ENCODE peak calls at places on chromosomes 1 and 21, in four cellular contexts. H is mesendoderm, U is H9, J is H1. N is an unnamed sample.

GRCh38 chr1:175174702-175175102 is 17.9 kb downstream of the KIAA0040 start:
- DNase-seq in U (no peak), H (no peak), J (no peak), N (no peak)

GRCh38 chr1:26697441-26697977 is 1.7 kb downstream of the ARID1A start:
- DNase-seq in H (no peak), U (no peak), J (no peak), N (no peak)

GRCh38 chr1:229920683-229921082 is 146.4 kb upstream of the GALNT2 start:
- DNase-seq in H (no peak), U (no peak), J (peak; percentile 30), N (no peak)

GRCh38 chr1:200034821-200035396 is 7.4 kb downstream of the NR5A2 start:
- DNase-seq in H (peak; percentile 29), J (peak; percentile 60), U (peak; percentile 56), N (peak; percentile 31)

GRCh38 chr1:101964708-101965107 is 32.0 kb downstream of the OLFM3 start:
- DNase-seq in H (no peak), U (no peak), J (no peak), N (no peak)

GRCh38 chr1:9181176-9181906 is 52.4 kb upstream of the GPR157 start:
- DNase-seq in H (peak; percentile 72), J (peak; percentile 97), U (peak; percentile 84), N (peak; percentile 49)

GRCh38 chr1:205417884-205418283 is 4.0 kb downstream of the LEMD1 start:
- DNase-seq in H (no peak), J (no peak), U (no peak), N (no peak)

GRCh38 chr1:230300322-230301301 is 125.5 kb downstream of the PGBD5 start:
- DNase-seq in J (no peak), U (no peak), H (no peak), N (no peak)

GRCh38 chr1:23592209-23592905 is 33.1 kb upstream of the ID3 start:
- DNase-seq in H (no peak), U (no peak), J (no peak), N (no peak)

GRCh38 chr21:35933466-35933865 is 126.9 kb downstream of the SETD4 start:
- DNase-seq in U (no peak), J (no peak), H (peak; percentile 57), N (peak; percentile 86)

DNA sequence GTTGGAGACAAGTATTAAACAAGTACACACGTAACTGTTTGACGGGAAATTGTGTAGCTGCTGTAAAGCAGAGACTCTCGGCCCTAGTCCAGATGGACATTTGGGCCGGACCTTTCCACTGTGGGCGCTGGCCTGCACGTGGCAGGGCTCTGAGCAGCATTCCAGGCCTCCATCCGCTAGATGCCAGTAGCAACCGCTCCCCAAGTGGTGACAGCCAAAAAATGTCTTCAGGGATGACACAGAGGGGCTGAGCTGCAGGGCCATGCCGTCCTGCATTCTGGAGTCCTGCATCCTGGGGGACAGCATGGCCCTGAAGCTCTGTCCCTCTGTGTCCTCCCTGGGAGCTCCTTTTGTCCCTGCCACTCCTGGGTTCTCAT is 24.8 kb downstream of the A3GALT2 start:
- DNase-seq in H (no peak), U (no peak), J (no peak), N (no peak)
- H4K5ac ChIP-seq in H (no peak overlapping the region), U (no peak overlapping the region), J (no peak overlapping the region), N (no peak overlapping the region)

DNA sequence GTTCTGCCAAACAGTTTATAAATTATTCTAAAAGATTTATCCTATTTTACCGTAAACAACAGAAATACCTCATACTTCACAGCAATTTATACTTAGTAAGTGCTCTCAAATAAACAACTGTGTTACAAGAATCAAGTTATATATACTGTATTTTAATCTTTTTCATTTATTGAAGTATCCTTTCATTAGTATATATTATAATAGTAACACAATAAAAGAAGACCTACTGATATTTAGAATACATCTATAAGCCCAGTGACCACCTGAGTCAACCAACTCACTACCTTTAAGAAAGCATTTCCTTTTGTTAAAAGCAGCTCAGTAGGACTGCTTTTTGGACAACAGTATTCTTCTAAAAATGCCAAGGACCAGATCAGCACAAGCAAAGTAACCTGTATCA is 5.9 kb downstream of the TMCO1 start:
- DNase-seq in U (no peak), H (no peak), J (no peak), N (no peak)
- H4K5ac ChIP-seq in U (no peak overlapping the region), H (no peak overlapping the region), J (no peak overlapping the region), N (no peak overlapping the region)

GRCh38 chr1:99988210-99988765 is 18.5 kb downstream of the SLC35A3 start:
- DNase-seq in J (no peak), U (no peak), H (no peak), N (no peak)
- H4K5ac ChIP-seq in J (no peak overlapping the region), U (no peak overlapping the region), H (no peak overlapping the region), N (no peak overlapping the region)

GRCh38 chr1:201192478-201192804 is 1.8 kb downstream of the IGFN1 start:
- DNase-seq in J (no peak), H (no peak), U (no peak), N (no peak)

GRCh38 chr1:201190624-201191051 is at the start of gene IGFN1:
- DNase-seq in J (peak; percentile 52), H (peak; percentile 58), U (peak; percentile 79), N (no peak)

GRCh38 chr1:201190005-201190404 is 619 bp upstream of the IGFN1 start:
- DNase-seq in J (no peak), H (no peak), U (no peak), N (no peak)

GRCh38 chr1:201194046-201194445 is 3.4 kb downstream of the IGFN1 start:
- DNase-seq in J (no peak), U (no peak), H (no peak), N (no peak)

DNA sequence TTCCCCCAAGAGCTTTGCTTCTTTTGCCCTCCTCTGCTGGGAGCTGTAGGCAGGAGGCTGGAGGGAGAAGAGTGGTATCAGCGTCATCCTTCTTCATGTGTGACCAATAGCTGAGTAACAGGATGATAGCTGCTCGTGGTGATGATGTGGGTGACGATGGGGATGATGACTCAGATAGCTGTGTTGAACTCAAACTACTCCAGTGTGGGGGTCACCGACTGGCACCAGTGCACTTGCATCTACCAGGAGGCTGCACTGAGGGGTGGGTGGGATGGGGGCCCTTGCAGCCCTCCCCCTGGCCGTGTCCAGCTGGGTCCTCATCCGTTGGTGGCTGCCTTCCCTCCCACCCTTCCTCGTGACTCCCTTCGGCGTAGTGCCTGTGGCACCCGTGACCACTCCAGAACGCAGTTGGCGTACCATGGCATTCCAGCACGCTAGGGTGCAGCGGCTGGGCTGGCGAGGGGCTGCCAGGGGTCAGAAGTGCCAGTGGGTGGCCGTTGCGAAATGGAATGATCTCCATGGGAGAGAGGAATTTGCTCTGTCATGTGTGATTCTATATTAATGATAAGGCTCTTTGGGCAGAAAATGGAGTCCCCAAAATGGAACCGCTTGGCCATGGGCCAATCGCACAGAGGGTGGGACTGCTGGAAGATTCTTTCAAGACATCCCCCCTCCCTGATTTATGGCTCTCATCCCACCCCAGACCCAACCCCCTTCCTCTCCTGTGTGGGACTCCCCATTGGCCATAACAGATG is 1.3 kb downstream of the IGFN1 start:
- DNase-seq in U (no peak), J (no peak), H (no peak), N (peak; percentile 98)
- H4K5ac ChIP-seq in U (no peak overlapping the region), J (no peak overlapping the region), H (no peak overlapping the region), N (no peak overlapping the region)

N was measured in IMR-90.